ENCODE peak calls at places on chromosomes 12 and 14, in eight cellular contexts. One of them, this sample, is unnamed.
A peak's percentile ranks its signal among the peaks of the same experiment; 100 is the strongest.

GRCh38 chr12:54968181-54968730 is 16.3 kb downstream of the TESPA1 start:
- DNase-seq in SHP77: no peak
- DNase-seq in HCT116: no peak
- DNase-seq in Peyer's patch: no peak
- DNase-seq in NCI-H1092: no peak
- DNase-seq in heart left ventricle: no peak
- DNase-seq in Right ventricle myocardium inferior: no peak
- DNase-seq in lung: no peak
- DNase-seq in this sample: no peak

GRCh38 chr12:10354502-10354901 is 35.3 kb downstream of the KLRK1 start:
- DNase-seq in NCI-H1092: no peak
- DNase-seq in Right ventricle myocardium inferior: peak; percentile 53
- DNase-seq in heart left ventricle: no peak
- DNase-seq in lung: no peak
- DNase-seq in SHP77: peak; percentile 33
- DNase-seq in HCT116: no peak
- DNase-seq in Peyer's patch: no peak
- DNase-seq in this sample: no peak

GRCh38 chr12:6279256-6279628 is 31.2 kb upstream of the PLEKHG6 start:
- DNase-seq in Peyer's patch: no peak
- DNase-seq in SHP77: no peak
- DNase-seq in HCT116: no peak
- DNase-seq in heart left ventricle: no peak
- DNase-seq in NCI-H1092: no peak
- DNase-seq in lung: no peak
- DNase-seq in Right ventricle myocardium inferior: no peak
- DNase-seq in this sample: no peak

GRCh38 chr12:53345486-53346195 is 9.5 kb upstream of the SP7 start:
- DNase-seq in Right ventricle myocardium inferior: peak; percentile 81
- DNase-seq in NCI-H1092: no peak
- DNase-seq in lung: no peak
- DNase-seq in heart left ventricle: peak; percentile 75
- DNase-seq in HCT116: no peak
- DNase-seq in Peyer's patch: no peak
- DNase-seq in SHP77: no peak
- DNase-seq in this sample: no peak

GRCh38 chr12:96811083-96811482 is 96.0 kb upstream of the NEDD1 start:
- DNase-seq in Peyer's patch: no peak
- DNase-seq in NCI-H1092: no peak
- DNase-seq in SHP77: no peak
- DNase-seq in lung: no peak
- DNase-seq in Right ventricle myocardium inferior: no peak
- DNase-seq in HCT116: no peak
- DNase-seq in heart left ventricle: no peak
- DNase-seq in this sample: peak; percentile 97

GRCh38 chr12:111248981-111249380 is 119.9 kb downstream of the PHETA1 start:
- DNase-seq in lung: no peak
- DNase-seq in Right ventricle myocardium inferior: no peak
- DNase-seq in heart left ventricle: no peak
- DNase-seq in Peyer's patch: no peak
- DNase-seq in HCT116: no peak
- DNase-seq in NCI-H1092: no peak
- DNase-seq in SHP77: no peak
- DNase-seq in this sample: no peak

GRCh38 chr12:6535960-6536847 is 1.9 kb downstream of the GAPDH start:
- DNase-seq in Right ventricle myocardium inferior: no peak
- DNase-seq in HCT116: no peak
- DNase-seq in lung: no peak
- DNase-seq in Peyer's patch: no peak
- DNase-seq in heart left ventricle: no peak
- DNase-seq in NCI-H1092: no peak
- DNase-seq in SHP77: no peak
- DNase-seq in this sample: no peak

GRCh38 chr12:103956515-103957027 is 9.1 kb upstream of the TDG start:
- DNase-seq in heart left ventricle: no peak
- DNase-seq in NCI-H1092: no peak
- DNase-seq in SHP77: no peak
- DNase-seq in Peyer's patch: no peak
- DNase-seq in lung: peak; percentile 41
- DNase-seq in HCT116: no peak
- DNase-seq in Right ventricle myocardium inferior: peak; percentile 79
- DNase-seq in this sample: no peak

GRCh38 chr12:113274848-113275247 is 53.6 kb downstream of the TPCN1 start:
- DNase-seq in Peyer's patch: no peak
- DNase-seq in HCT116: no peak
- DNase-seq in heart left ventricle: no peak
- DNase-seq in Right ventricle myocardium inferior: no peak
- DNase-seq in SHP77: no peak
- DNase-seq in lung: no peak
- DNase-seq in NCI-H1092: no peak
- DNase-seq in this sample: no peak

GRCh38 chr14:50745401-50746058 is 77.4 kb upstream of the SAV1 start:
- DNase-seq in Peyer's patch: no peak
- DNase-seq in heart left ventricle: no peak
- DNase-seq in NCI-H1092: no peak
- DNase-seq in Right ventricle myocardium inferior: no peak
- DNase-seq in SHP77: no peak
- DNase-seq in lung: no peak
- DNase-seq in HCT116: no peak
- DNase-seq in this sample: no peak

GRCh38 chr12:54197037-54197909 is 8.5 kb upstream of the SMUG1 start:
- DNase-seq in Right ventricle myocardium inferior: no peak
- DNase-seq in SHP77: no peak
- DNase-seq in Peyer's patch: no peak
- DNase-seq in HCT116: no peak
- DNase-seq in lung: no peak
- DNase-seq in heart left ventricle: no peak
- DNase-seq in NCI-H1092: no peak
- DNase-seq in this sample: no peak

GRCh38 chr12:132144115-132145071 is at the start of the genes DDX51 and NOC4L:
- DNase-seq in Peyer's patch: peak; percentile 97
- DNase-seq in lung: peak; percentile 91
- DNase-seq in SHP77: peak; percentile 94
- DNase-seq in HCT116: peak; percentile 88
- DNase-seq in heart left ventricle: peak; percentile 96
- DNase-seq in Right ventricle myocardium inferior: peak; percentile 97
- DNase-seq in NCI-H1092: peak; percentile 89
- DNase-seq in this sample: peak; percentile 47

GRCh38 chr12:28367326-28367725 is 177.1 kb downstream of the CCDC91 start:
- DNase-seq in SHP77: no peak
- DNase-seq in HCT116: no peak
- DNase-seq in NCI-H1092: no peak
- DNase-seq in lung: no peak
- DNase-seq in Peyer's patch: no peak
- DNase-seq in heart left ventricle: no peak
- DNase-seq in Right ventricle myocardium inferior: no peak
- DNase-seq in this sample: no peak

GRCh38 chr14:101774814-101775213 is 13.3 kb downstream of the PPP2R5C start:
- DNase-seq in NCI-H1092: no peak
- DNase-seq in Peyer's patch: no peak
- DNase-seq in lung: no peak
- DNase-seq in SHP77: peak; percentile 36
- DNase-seq in heart left ventricle: no peak
- DNase-seq in HCT116: no peak
- DNase-seq in Right ventricle myocardium inferior: no peak
- DNase-seq in this sample: no peak

GRCh38 chr12:62537544-62537943 is 70.9 kb downstream of the MON2 start:
- DNase-seq in HCT116: no peak
- DNase-seq in NCI-H1092: no peak
- DNase-seq in lung: no peak
- DNase-seq in heart left ventricle: peak; percentile 32
- DNase-seq in Peyer's patch: no peak
- DNase-seq in SHP77: no peak
- DNase-seq in Right ventricle myocardium inferior: no peak
- DNase-seq in this sample: peak; percentile 34

GRCh38 chr14:79363291-79363690 is 848.0 kb downstream of the DIO2 start:
- DNase-seq in NCI-H1092: no peak
- DNase-seq in HCT116: no peak
- DNase-seq in heart left ventricle: no peak
- DNase-seq in SHP77: peak; percentile 37
- DNase-seq in lung: no peak
- DNase-seq in Right ventricle myocardium inferior: no peak
- DNase-seq in Peyer's patch: no peak
- DNase-seq in this sample: no peak

GRCh38 chr14:45785240-45785639 is 532.2 kb upstream of the MIS18BP1 start:
- DNase-seq in HCT116: no peak
- DNase-seq in SHP77: no peak
- DNase-seq in Peyer's patch: no peak
- DNase-seq in heart left ventricle: no peak
- DNase-seq in NCI-H1092: no peak
- DNase-seq in Right ventricle myocardium inferior: no peak
- DNase-seq in lung: no peak
- DNase-seq in this sample: no peak

This sample was measured in glomerular endothelial cell.